ENCODE peak calls at places on chromosomes 12 and 14, in seven cellular contexts. Q, U, D, B, Y, K and N are unnamed samples.

GRCh38 chr14:100076630-100077029 is 11.4 kb downstream of the EVL start:
- DNase-seq in Q (no peak), U (no peak), D (no peak), B (no peak), Y (no peak), K (no peak), N (peak)

GRCh38 chr12:43329381-43329780 is 222.6 kb downstream of the ADAMTS20 start:
- DNase-seq in Q (no peak), U (no peak), D (no peak), B (no peak), Y (no peak), K (no peak), N (no peak)

GRCh38 chr12:19546027-19546426 is 106.7 kb downstream of the AEBP2 start:
- DNase-seq in Q (no peak), U (no peak), D (no peak), B (no peak), Y (peak), K (no peak), N (peak)

GRCh38 chr14:90849787-90850444 is 33.7 kb upstream of the TTC7B start:
- DNase-seq in Q (no peak), U (no peak), D (no peak), B (no peak), Y (no peak), K (no peak), N (no peak)

GRCh38 chr12:89574736-89575208 is 48.9 kb upstream of the POC1B start:
- DNase-seq in Q (no peak), U (no peak), D (peak), B (peak), Y (peak), K (no peak), N (no peak)

GRCh38 chr12:57602544-57602943 is 2.1 kb upstream of the DTX3 start:
- DNase-seq in Q (no peak), U (no peak), D (no peak), B (no peak), Y (no peak), K (no peak), N (no peak)

GRCh38 chr12:25801621-25802243 is 156.8 kb upstream of the RASSF8 start:
- DNase-seq in Q (no peak), U (no peak), D (no peak), B (no peak), Y (no peak), K (no peak), N (no peak)

GRCh38 chr12:89033062-89033461 is 319.2 kb downstream of the DUSP6 start:
- DNase-seq in Q (no peak), U (no peak), D (no peak), B (no peak), Y (no peak), K (no peak), N (no peak)

GRCh38 chr14:92352158-92352985 is 29.4 kb downstream of the SLC24A4 start:
- DNase-seq in Q (peak), U (no peak), D (peak), B (peak), Y (no peak), K (no peak), N (no peak)

GRCh38 chr12:12870454-12870853 is 20.9 kb upstream of the GPRC5A start:
- DNase-seq in Q (peak), U (no peak), D (peak), B (no peak), Y (peak), K (no peak), N (no peak)

GRCh38 chr12:608413-608812 is 54.8 kb downstream of the NINJ2 start:
- DNase-seq in Q (no peak), U (no peak), D (no peak), B (no peak), Y (no peak), K (no peak), N (no peak)

GRCh38 chr12:40534828-40535227 is 157.4 kb upstream of the CNTN1 start:
- DNase-seq in Q (no peak), U (no peak), D (no peak), B (no peak), Y (no peak), K (no peak), N (no peak)

DNA sequence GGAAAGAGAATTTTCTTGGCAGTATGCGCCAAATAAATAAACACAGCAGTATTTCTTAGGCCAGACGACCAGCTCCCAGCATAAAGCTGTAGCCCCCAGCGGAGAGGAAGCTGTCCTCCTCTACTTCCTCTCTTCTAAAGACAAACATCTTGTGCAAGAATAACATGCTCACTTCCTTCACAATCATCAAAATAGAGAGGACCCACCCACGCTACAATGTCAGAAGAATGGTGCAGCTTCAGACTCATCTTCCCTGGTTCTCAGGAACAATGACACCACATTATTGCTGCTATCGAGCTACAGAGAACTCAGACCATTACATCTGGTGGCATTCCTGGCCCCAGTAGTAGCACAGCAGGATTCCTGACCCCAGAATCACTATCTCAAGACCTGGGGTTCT is 16.6 kb upstream of the VWF start:
- DNase-seq in Q (no peak), U (no peak), D (no peak), B (no peak), Y (peak), K (no peak), N (no peak)
- TF ChIP-seq POLR2A in Q (no peak), U (no peak), D (no peak), B (no peak), Y (peak), K (no peak), N (no peak)

GRCh38 chr14:55807059-55807499 is 227.1 kb downstream of the KTN1 start:
- DNase-seq in Q (peak), U (peak), D (peak), B (peak), Y (peak), K (peak), N (peak)
- TF ChIP-seq POLR2AphosphoS5 in Q (peak), U (peak), D (no peak), B (peak), Y (peak), K (peak), N (peak)

DNA sequence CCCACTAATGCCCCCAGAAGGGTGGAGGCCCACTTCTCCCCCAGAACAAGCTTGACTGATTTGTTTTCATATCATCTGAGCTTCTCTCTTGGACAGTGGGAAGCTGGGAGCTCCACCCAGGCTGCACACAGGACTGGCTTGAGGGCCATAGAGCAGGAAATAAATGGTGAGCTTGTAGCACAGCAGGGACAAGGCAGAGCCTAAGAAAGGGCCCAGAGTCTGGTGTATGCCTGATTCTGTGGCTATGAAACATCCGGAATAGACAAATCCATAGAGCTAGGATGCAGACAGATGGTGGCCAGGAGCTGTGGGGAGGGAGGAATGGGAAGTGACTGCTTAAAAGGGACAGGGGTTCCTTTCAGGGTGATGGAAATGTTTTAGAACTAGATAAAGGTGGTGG is 79.0 kb downstream of the ARL6IP4 start:
- DNase-seq in Q (no peak), U (no peak), D (no peak), B (no peak), Y (no peak), K (no peak), N (no peak)
- H3K27ac ChIP-seq in Q (no peak), U (peak), D (no peak), B (no peak), Y (no peak), K (peak), N (peak)

GRCh38 chr14:20412876-20413784 is at the start of gene TEP1:
- DNase-seq in Q (peak), U (peak), D (peak), B (peak), Y (peak), K (peak), N (peak)
- TF ChIP-seq POLR2A in Q (no peak), U (peak), D (peak), B (peak), Y (peak), K (no peak), N (peak)

GRCh38 chr12:6206327-6206726 is 6.1 kb downstream of the CD9 start:
- DNase-seq in Q (no peak), U (no peak), D (no peak), B (no peak), Y (no peak), K (no peak), N (no peak)
- TF ChIP-seq POLR2AphosphoS5 in Q (no peak), U (no peak), D (no peak), B (no peak), Y (no peak), K (no peak), N (peak)

DNA sequence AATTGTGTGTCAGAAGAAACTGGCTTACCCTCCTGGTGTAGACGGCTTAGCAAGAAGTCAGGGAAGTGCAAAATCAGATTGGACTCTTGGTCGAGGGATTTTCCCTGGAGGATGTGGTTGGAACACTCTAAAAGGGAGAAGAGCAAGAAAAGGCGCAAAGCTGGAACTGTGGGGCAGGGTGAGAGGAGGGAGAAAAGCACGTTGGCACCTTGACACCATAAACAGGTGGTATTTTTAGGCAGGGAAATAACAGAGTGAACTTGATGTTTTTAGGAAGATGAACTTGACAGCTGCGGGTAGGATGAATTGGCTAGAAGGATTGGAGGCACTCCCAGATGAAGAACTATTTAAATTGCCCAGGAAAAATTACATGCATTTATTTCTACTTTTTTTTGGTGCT is 67.7 kb downstream of the HCAR2 start:
- DNase-seq in Q (no peak), U (no peak), D (no peak), B (no peak), Y (no peak), K (no peak), N (no peak)
- H3K27ac ChIP-seq in Q (no peak), U (no peak), D (no peak), B (no peak), Y (no peak), K (no peak), N (no peak)

GRCh38 chr14:105062048-105062433 is 3.2 kb downstream of the GPR132 start:
- DNase-seq in Q (no peak), U (no peak), D (no peak), B (no peak), Y (no peak), K (no peak), N (no peak)

GRCh38 chr14:105059917-105060565 is 5.2 kb downstream of the GPR132 start:
- DNase-seq in Q (no peak), U (no peak), D (no peak), B (no peak), Y (no peak), K (no peak), N (no peak)

GRCh38 chr14:105059035-105059916 is 6.0 kb downstream of the GPR132 start:
- DNase-seq in Q (no peak), U (no peak), D (no peak), B (no peak), Y (no peak), K (no peak), N (no peak)

GRCh38 chr14:105061428-105062047 is 3.7 kb downstream of the GPR132 start:
- DNase-seq in Q (no peak), U (peak), D (no peak), B (peak), Y (no peak), K (peak), N (peak)

GRCh38 chr14:105060751-105061427 is 4.3 kb downstream of the GPR132 start:
- DNase-seq in Q (no peak), U (peak), D (no peak), B (no peak), Y (no peak), K (peak), N (peak)
- TF ChIP-seq POLR2A in Q (no peak), U (no peak), D (no peak), B (no peak), Y (no peak), K (no peak), N (no peak)

DNA sequence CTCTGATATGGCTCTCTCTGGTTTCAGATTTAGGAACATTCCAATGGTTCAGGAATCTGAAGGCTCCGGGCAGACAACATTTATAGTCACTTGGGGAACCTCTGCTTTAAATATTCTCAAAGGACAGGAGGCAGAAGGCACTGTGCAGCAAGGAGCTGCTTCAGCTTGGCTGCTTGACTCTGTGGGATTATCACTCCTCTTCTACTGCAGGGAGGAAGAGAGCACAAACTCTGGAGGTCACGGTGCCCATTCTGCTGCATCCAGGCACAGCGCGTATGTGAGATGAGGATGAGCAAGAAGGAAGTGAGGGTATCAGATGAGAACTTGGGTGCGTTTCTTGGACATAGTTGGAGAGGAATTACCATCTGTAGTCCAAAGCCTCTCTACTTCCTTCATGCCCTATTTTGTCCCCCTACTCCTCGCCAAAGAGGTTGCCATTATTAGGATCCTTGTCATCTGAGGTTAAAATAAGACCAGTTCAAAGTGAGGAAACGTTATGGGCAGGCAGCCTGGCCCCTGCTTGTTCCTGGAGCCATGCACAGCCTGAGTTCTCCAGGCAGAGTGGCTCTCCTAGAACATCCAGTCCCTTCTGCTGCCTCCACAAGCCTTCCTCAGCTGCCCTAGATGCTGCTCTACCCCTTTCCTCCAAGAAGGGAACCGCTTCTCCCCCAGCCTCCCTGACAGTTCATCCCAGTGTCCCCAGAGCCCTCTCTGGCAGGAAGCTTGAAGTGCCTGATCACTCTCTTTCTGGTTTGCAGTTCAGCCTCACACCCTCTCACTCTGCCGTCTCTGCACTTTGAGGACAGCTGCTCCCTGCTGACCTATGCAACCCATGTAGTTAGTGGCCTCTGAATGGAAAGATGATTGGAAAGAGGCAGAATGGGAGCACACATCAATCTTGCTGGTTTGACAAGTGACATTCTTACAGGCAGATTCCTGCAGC is 12.5 kb downstream of the FGF6 start:
- DNase-seq in Q (no peak), U (no peak), D (no peak), B (no peak), Y (no peak), K (no peak), N (no peak)
- TF ChIP-seq POLR2AphosphoS5 in Q (no peak), U (no peak), D (no peak), B (no peak), Y (no peak), K (no peak), N (no peak)

DNA sequence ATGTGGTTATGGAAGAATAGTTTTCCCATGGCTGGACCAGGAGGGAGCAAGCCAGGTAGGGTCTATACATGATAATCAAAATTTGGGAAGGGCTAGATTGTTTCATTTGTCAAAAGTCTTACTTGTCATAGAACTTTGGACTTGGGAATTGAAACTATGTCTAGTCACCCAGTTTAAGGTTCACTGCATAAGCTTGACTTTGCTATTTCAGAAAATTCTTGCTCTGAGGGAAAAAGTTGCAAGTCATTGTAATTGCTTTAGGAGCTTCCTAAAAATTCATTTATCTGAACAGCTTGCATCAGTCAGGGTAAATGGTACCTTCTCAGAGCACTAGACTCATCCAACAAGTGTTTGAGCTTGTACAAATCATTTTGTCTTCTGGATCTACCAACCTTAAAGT is 1194.7 kb downstream of the GALC start:
- DNase-seq in Q (no peak), U (no peak), D (no peak), B (no peak), Y (no peak), K (no peak), N (no peak)
- H3K27ac ChIP-seq in Q (no peak), U (no peak), D (no peak), B (no peak), Y (no peak), K (no peak), N (no peak)

GRCh38 chr14:101732128-101732527 is 29.4 kb upstream of the PPP2R5C start:
- DNase-seq in Q (peak), U (no peak), D (no peak), B (no peak), Y (no peak), K (no peak), N (no peak)

GRCh38 chr14:101733211-101733610 is 28.3 kb upstream of the PPP2R5C start:
- DNase-seq in Q (peak), U (no peak), D (no peak), B (no peak), Y (no peak), K (no peak), N (no peak)

GRCh38 chr14:101730626-101731186 is 30.8 kb upstream of the PPP2R5C start:
- DNase-seq in Q (no peak), U (no peak), D (no peak), B (no peak), Y (no peak), K (no peak), N (no peak)

GRCh38 chr14:101729382-101729781 is 32.1 kb upstream of the PPP2R5C start:
- DNase-seq in Q (no peak), U (no peak), D (no peak), B (no peak), Y (no peak), K (no peak), N (no peak)

GRCh38 chr14:101731187-101732080 is 30.1 kb upstream of the PPP2R5C start:
- DNase-seq in Q (peak), U (peak), D (peak), B (peak), Y (peak), K (peak), N (peak)
- TF ChIP-seq POLR2A in Q (no peak), U (peak), D (no peak), B (no peak), Y (no peak), K (no peak), N (no peak)